ENCODE peak calls at places on chromosomes 13 and 19, in four cellular contexts. U, W, N and K are unnamed samples.

GRCh38 chr13:81017525-81018152 is 676.7 kb upstream of the SPRY2 start:
- DNase-seq in U (no peak), W (no peak), N (no peak), K (peak; percentile 34)

GRCh38 chr13:111508164-111508870 is 187.9 kb downstream of the TEX29 start:
- DNase-seq in U (no peak), W (no peak), N (no peak), K (no peak)

GRCh38 chr13:57630661-57631606 is 610 bp upstream of the PCDH17 start:
- DNase-seq in U (no peak), W (no peak), N (peak; percentile 4), K (no peak)

GRCh38 chr19:10518444-10519361 is 1.5 kb upstream of the S1PR5 start:
- DNase-seq in U (no peak), W (no peak), N (no peak), K (no peak)

GRCh38 chr19:52936151-52936957 is 13.1 kb upstream of the ZNF888 start:
- DNase-seq in U (no peak), W (no peak), N (no peak), K (no peak)

GRCh38 chr13:31107109-31107508 is 54.6 kb downstream of the HSPH1 start:
- DNase-seq in U (no peak), W (no peak), N (no peak), K (no peak)

GRCh38 chr19:55857149-55857548 is 20.8 kb downstream of the NLRP4 start:
- DNase-seq in U (no peak), W (no peak), N (no peak), K (no peak)

GRCh38 chr19:44585371-44586141 is 27.8 kb upstream of the IGSF23 start:
- DNase-seq in U (no peak), W (no peak), N (peak; percentile 48), K (peak; percentile 51)

GRCh38 chr13:28451482-28452217 is 43.3 kb downstream of the FLT1 start:
- DNase-seq in U (no peak), W (no peak), N (no peak), K (peak; percentile 20)

GRCh38 chr13:42777476-42777875 is 3.9 kb upstream of the FAM216B start:
- DNase-seq in U (no peak), W (no peak), N (no peak), K (no peak)

GRCh38 chr13:105961438-105961837 is 574.0 kb downstream of the EFNB2 start:
- DNase-seq in U (no peak), W (no peak), N (no peak), K (no peak)

GRCh38 chr19:12789904-12790619 is 1.2 kb upstream of the JUNB start:
- DNase-seq in U (peak; percentile 90), W (peak; percentile 94), N (peak; percentile 99), K (peak; percentile 97)

GRCh38 chr13:66689037-66689619 is 541.0 kb downstream of the PCDH9 start:
- DNase-seq in U (no peak), W (no peak), N (no peak), K (no peak)

GRCh38 chr13:113493315-113493951 is 2.9 kb upstream of the DCUN1D2 start:
- DNase-seq in U (no peak), W (no peak), N (peak; percentile 34), K (peak; percentile 93)

GRCh38 chr19:44776402-44777096 is 1.1 kb upstream of the CBLC start:
- DNase-seq in U (no peak), W (peak; percentile 85), N (no peak), K (no peak)

GRCh38 chr13:98779695-98780094 is 27.2 kb upstream of the SLC15A1 start:
- DNase-seq in U (no peak), W (no peak), N (no peak), K (no peak)

GRCh38 chr19:38693380-38694223 is 46.2 kb downstream of the ACTN4 start:
- DNase-seq in U (no peak), W (no peak), N (no peak), K (peak; percentile 75)

GRCh38 chr13:92575782-92576181 is 650.8 kb upstream of the GPC6 start:
- DNase-seq in U (no peak), W (peak; percentile 17), N (no peak), K (no peak)

GRCh38 chr13:27203854-27204253 is 32.2 kb upstream of the USP12 start:
- DNase-seq in U (peak; percentile 15), W (no peak), N (peak; percentile 18), K (peak; percentile 12)

GRCh38 chr13:90485441-90485840 is 862.0 kb upstream of the MIR17HG start:
- DNase-seq in U (peak; percentile 6), W (peak; percentile 24), N (no peak), K (peak; percentile 92)

GRCh38 chr13:48532146-48532472 is 771 bp downstream of the RCBTB2 start:
- DNase-seq in U (peak; percentile 39), W (no peak), N (no peak), K (peak; percentile 58)

GRCh38 chr19:23116802-23117571 is at the start of gene ZNF730:
- DNase-seq in U (no peak), W (no peak), N (peak; percentile 12), K (peak; percentile 67)

DNA sequence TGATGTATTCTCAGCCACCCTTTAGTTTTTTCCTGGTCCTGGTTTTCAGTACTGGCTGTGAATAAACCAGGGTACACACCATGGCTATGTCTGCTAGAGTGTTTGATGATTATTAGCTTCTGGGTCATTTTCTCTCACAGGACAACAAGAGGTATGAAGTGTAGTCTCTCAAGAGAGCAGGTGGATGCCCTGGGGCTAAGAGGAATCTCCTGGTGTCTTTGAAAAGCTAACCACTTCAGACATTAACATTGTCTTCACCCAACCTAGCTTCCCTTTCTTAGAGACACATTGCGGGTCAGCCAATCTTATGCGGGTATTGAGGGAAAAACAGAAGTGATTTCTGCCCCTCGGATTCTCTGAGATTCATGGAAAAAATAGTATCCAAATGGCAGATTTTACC is 1.6 kb downstream of the ZNF730 start:
- DNase-seq in U (no peak), W (no peak), N (no peak), K (no peak)
- TF ChIP-seq CTCF in U (no peak), W (no peak), N (no peak), K (no peak)

GRCh38 chr19:18648971-18649310 is 12.1 kb downstream of the KLHL26 start:
- DNase-seq in U (no peak), W (no peak), N (no peak), K (no peak)
- H3K4me3 ChIP-seq in U (no peak overlapping the region), W (no peak overlapping the region), N (no peak overlapping the region), K (no peak overlapping the region)

GRCh38 chr19:32627714-32628253 is 46.8 kb downstream of the PDCD5 start:
- DNase-seq in U (no peak), W (no peak), N (no peak), K (no peak)
- TF ChIP-seq CTCF in U (no peak), W (no peak), N (no peak), K (no peak)

DNA sequence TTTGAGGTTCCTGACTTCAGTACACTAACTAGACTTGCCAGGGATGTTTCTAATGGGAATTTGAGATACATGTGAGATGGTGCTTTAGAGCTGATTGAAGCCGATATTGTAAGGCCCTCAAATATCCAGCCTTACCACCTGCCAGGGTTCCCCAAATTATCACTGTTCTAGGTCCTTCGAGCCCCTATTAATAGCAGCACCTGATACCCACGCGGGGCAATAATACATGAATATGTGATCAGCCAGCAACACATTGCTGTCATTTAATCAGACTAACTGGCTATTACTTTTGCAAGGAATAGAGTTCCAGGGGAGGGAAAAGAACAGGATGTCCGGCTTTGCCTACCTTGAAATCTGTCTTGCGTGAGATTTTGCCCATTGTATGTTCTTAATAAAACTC is 5.1 kb downstream of the RGCC start:
- DNase-seq in U (no peak), W (no peak), N (no peak), K (no peak)
- H3K4me3 ChIP-seq in U (peak overlapping the region; percentile 68), W (no peak overlapping the region), N (no peak overlapping the region), K (no peak overlapping the region)

GRCh38 chr13:29952245-29952644 is 101.8 kb upstream of the UBL3 start:
- DNase-seq in U (no peak), W (no peak), N (no peak), K (no peak)
- TF ChIP-seq CTCF in U (no peak), W (no peak), N (no peak), K (no peak)

GRCh38 chr19:1872807-1873523 is 9.6 kb upstream of the KLF16 start:
- DNase-seq in U (no peak), W (no peak), N (no peak), K (no peak)
- H3K4me3 ChIP-seq in U (no peak overlapping the region), W (no peak overlapping the region), N (peak overlapping the region; percentile 83), K (no peak overlapping the region)